ENCODE peak calls at places on chromosomes 4 and X, in ten cellular contexts. N is MCF 10A, K is neural progenitor cell, E is hepatocyte, H is stomach, O is GM20000, C is bronchial epithelial cell, R is H9, P is Caco-2, W is brain microvascular endothelial cell. Y is an unnamed sample.

GRCh38 chrX:96480081-96480480 is 204.6 kb upstream of the DIAPH2 start:
- DNase-seq in E (no peak), P (no peak), C (peak; percentile 68), K (no peak), H (no peak), O (no peak), N (peak; percentile 5), W (peak; percentile 51), R (no peak), Y (no peak)

GRCh38 chr4:189021831-189022230 is 882.6 kb downstream of the TRIML1 start:
- DNase-seq in H (no peak), W (peak; percentile 45), E (peak; percentile 12), K (peak; percentile 16), R (peak; percentile 51), P (no peak), N (peak; percentile 16), O (no peak), C (no peak), Y (peak; percentile 1)

GRCh38 chrX:20015945-20016617 is 25.2 kb upstream of the BCLAF3 start:
- DNase-seq in P (no peak), K (no peak), R (no peak), C (no peak), W (no peak), O (no peak), H (no peak), E (no peak), N (no peak), Y (no peak)

GRCh38 chr4:151676301-151676700 is 84.5 kb downstream of the GATB start:
- DNase-seq in R (no peak), W (peak; percentile 87), O (no peak), H (no peak), E (no peak), N (peak; percentile 77), K (no peak), C (peak; percentile 93), P (no peak), Y (no peak)

GRCh38 chrX:104335765-104336164 is 81.0 kb upstream of the ESX1 start:
- DNase-seq in C (peak; percentile 64), R (no peak), E (no peak), K (no peak), H (no peak), N (peak; percentile 52), P (no peak), O (no peak), W (peak; percentile 77), Y (no peak)

GRCh38 chrX:19893722-19894121 is 6.3 kb upstream of the SH3KBP1 start:
- DNase-seq in E (no peak), R (no peak), C (peak; percentile 69), H (no peak), K (no peak), P (no peak), N (no peak), W (peak; percentile 75), O (no peak), Y (peak; percentile 35)

GRCh38 chr4:10144971-10145370 is 28.4 kb upstream of the WDR1 start:
- DNase-seq in P (no peak), K (no peak), W (no peak), E (no peak), H (no peak), C (no peak), O (no peak), R (no peak), N (no peak), Y (no peak)

GRCh38 chr4:186072516-186072915 is 3.6 kb downstream of the TLR3 start:
- DNase-seq in H (no peak), R (no peak), O (no peak), E (no peak), N (no peak), K (no peak), W (no peak), C (no peak), P (no peak), Y (no peak)

GRCh38 chrX:34629572-34629971 is 27.5 kb downstream of the TMEM47 start:
- DNase-seq in P (no peak), R (no peak), W (no peak), O (no peak), N (no peak), K (no peak), C (no peak), E (no peak), H (no peak), Y (peak; percentile 33)

GRCh38 chrX:1463581-1464281 is 11.0 kb upstream of the ASMTL start:
- DNase-seq in W (no peak), K (no peak), R (peak; percentile 22), C (no peak), O (no peak), H (no peak), P (no peak), E (no peak), N (no peak), Y (no peak)

GRCh38 chr4:73620115-73620792 is at the start of gene RASSF6:
- DNase-seq in K (peak; percentile 73), E (peak; percentile 91), O (peak; percentile 26), R (peak; percentile 86), H (peak; percentile 89), W (no peak), N (peak; percentile 63), C (peak; percentile 88), P (peak; percentile 92), Y (no peak)

GRCh38 chr4:140213116-140213515 is 59.1 kb upstream of the MAML3 start:
- DNase-seq in C (peak; percentile 49), O (no peak), W (no peak), P (no peak), K (no peak), E (peak; percentile 40), R (no peak), H (no peak), N (peak; percentile 43), Y (no peak)

GRCh38 chr4:42906906-42907774 is 14.6 kb downstream of the GRXCR1 start:
- DNase-seq in P (no peak), H (peak; percentile 61), C (peak; percentile 56), O (no peak), N (peak; percentile 71), R (no peak), W (no peak), E (no peak), K (no peak), Y (no peak)

GRCh38 chrX:110145854-110146253 is 142.9 kb downstream of the TMEM164 start:
- DNase-seq in E (peak; percentile 35), H (no peak), R (no peak), K (no peak), W (peak; percentile 36), O (peak; percentile 15), C (no peak), N (peak; percentile 46), P (no peak), Y (peak; percentile 48)

GRCh38 chrX:20159811-20160385 is 18.3 kb upstream of the EIF1AX start:
- DNase-seq in C (no peak), H (no peak), N (peak; percentile 4), P (no peak), O (no peak), K (no peak), R (no peak), E (no peak), W (no peak), Y (no peak)

GRCh38 chrX:154398668-154399526 is 720 bp downstream of the RPL10 start:
- DNase-seq in K (peak; percentile 82), P (peak; percentile 82), C (no peak), E (peak; percentile 85), O (peak; percentile 57), N (peak; percentile 77), H (peak; percentile 89), R (peak; percentile 70), W (peak; percentile 61), Y (peak; percentile 74)

GRCh38 chrX:134669378-134670098 is 11.3 kb upstream of the PLAC1 start:
- DNase-seq in W (peak; percentile 85), K (no peak), R (no peak), P (no peak), N (peak; percentile 81), O (no peak), C (peak; percentile 74), H (no peak), E (peak; percentile 55), Y (no peak)

GRCh38 chrX:42748067-42748850 is 29.7 kb downstream of the PPP1R2C start:
- DNase-seq in C (peak; percentile 61), O (no peak), W (peak; percentile 3), H (no peak), N (peak; percentile 17), P (no peak), R (no peak), K (no peak), E (no peak), Y (peak; percentile 67)

GRCh38 chr4:86935833-86936721 is 1.3 kb downstream of the AFF1 start:
- DNase-seq in P (peak; percentile 66), R (peak; percentile 88), O (peak; percentile 84), E (peak; percentile 75), N (peak; percentile 89), H (peak; percentile 68), K (peak; percentile 36), W (peak; percentile 31), C (peak; percentile 91), Y (peak; percentile 45)

GRCh38 chrX:65528705-65529340 is 5.8 kb downstream of the LAS1L start:
- DNase-seq in P (peak; percentile 49), O (peak; percentile 53), C (peak; percentile 12), R (peak; percentile 56), W (peak; percentile 23), K (peak; percentile 50), H (peak; percentile 61), E (peak; percentile 48), N (peak; percentile 40), Y (peak; percentile 33)
- TF ChIP-seq CTCF in P (peak; percentile 81), O (peak; percentile 64), C (peak; percentile 94), R (peak; percentile 94), W (peak; percentile 99), K (peak; percentile 90), H (peak; percentile 40), E (peak; percentile 77), N (peak; percentile 94), Y (peak; percentile 93)

GRCh38 chr4:144318797-144319196 is 178.3 kb upstream of the GYPA start:
- DNase-seq in H (no peak), E (no peak), R (no peak), C (no peak), W (no peak), O (no peak), P (no peak), K (no peak), N (no peak), Y (no peak)
- TF ChIP-seq CTCF in H (no peak), E (no peak), R (peak; percentile 43), C (no peak), W (peak; percentile 6), O (peak; percentile 1), P (no peak), K (peak; percentile 26), N (no peak), Y (no peak)

GRCh38 chrX:128518508-128518907 is 466.3 kb upstream of the ACTRT1 start:
- DNase-seq in H (no peak), P (peak; percentile 3), R (no peak), E (peak; percentile 7), W (no peak), C (peak; percentile 33), N (peak; percentile 42), O (peak; percentile 1), K (peak; percentile 29), Y (peak; percentile 3)
- TF ChIP-seq CTCF in H (no peak), P (peak; percentile 26), R (peak; percentile 74), E (peak; percentile 39), W (no peak), C (peak; percentile 63), N (peak; percentile 64), O (no peak), K (peak; percentile 50), Y (no peak)

DNA sequence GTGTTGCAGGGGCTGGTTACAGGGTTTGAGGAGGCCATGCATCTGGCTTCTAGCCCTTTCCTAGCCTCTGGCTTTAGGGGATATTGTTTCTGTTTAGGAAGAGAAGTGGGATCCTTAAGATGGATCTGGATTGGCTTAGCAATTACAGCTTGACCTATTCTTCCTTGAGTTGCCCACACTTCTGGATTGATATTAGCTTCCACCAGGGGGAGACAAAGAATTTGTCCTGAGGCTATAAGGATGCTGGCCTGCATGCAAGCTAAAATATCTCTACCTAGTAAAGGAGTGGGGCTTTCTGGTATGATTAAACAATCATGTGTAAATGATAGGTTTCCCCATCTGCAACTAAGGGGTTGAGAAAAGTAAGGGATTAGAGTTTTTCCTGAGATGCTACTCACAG is 117.2 kb downstream of the TEX13C start:
- DNase-seq in N (peak; percentile 49), K (peak; percentile 47), E (peak; percentile 32), H (no peak), O (no peak), R (no peak), P (peak; percentile 20), W (no peak), C (peak; percentile 3), Y (peak; percentile 47)
- TF ChIP-seq CTCF in N (peak; percentile 42), K (peak; percentile 57), E (peak; percentile 29), H (no peak), O (no peak), R (peak; percentile 78), P (peak; percentile 11), W (no peak), C (peak; percentile 19), Y (no peak)